ENCODE peak calls at places on chromosomes 16 and 17, in five cellular contexts. S, W, C, E and Y are unnamed samples.

GRCh38 chr16:55495616-55496289 is 13.1 kb upstream of the LPCAT2 start:
- DNase-seq in S (no peak), W (peak), C (peak), E (no peak), Y (no peak)

GRCh38 chr16:48118841-48119240 is 37.0 kb downstream of the ABCC12 start:
- DNase-seq in S (no peak), W (no peak), C (no peak), E (no peak), Y (no peak)

GRCh38 chr17:70295329-70295728 is 126.0 kb downstream of the KCNJ2 start:
- DNase-seq in S (no peak), W (no peak), C (no peak), E (no peak), Y (no peak)

GRCh38 chr17:18074566-18075272 is 13.0 kb upstream of the DRG2 start:
- DNase-seq in S (peak), W (no peak), C (peak), E (no peak), Y (no peak)

GRCh38 chr16:87570938-87571867 is 31.1 kb upstream of the JPH3 start:
- DNase-seq in S (peak), W (peak), C (peak), E (no peak), Y (peak)

GRCh38 chr16:84804326-84804725 is 15.5 kb upstream of the CRISPLD2 start:
- DNase-seq in S (no peak), W (no peak), C (no peak), E (no peak), Y (no peak)

GRCh38 chr16:20315764-20316163 is 11.5 kb downstream of the GP2 start:
- DNase-seq in S (no peak), W (no peak), C (no peak), E (no peak), Y (no peak)

GRCh38 chr16:83802559-83802958 is 5.2 kb upstream of the HSBP1 start:
- DNase-seq in S (no peak), W (peak), C (no peak), E (no peak), Y (no peak)

GRCh38 chr16:68517606-68518161 is 21.4 kb upstream of the ZFP90 start:
- DNase-seq in S (no peak), W (no peak), C (no peak), E (no peak), Y (no peak)

GRCh38 chr17:29238133-29238850 is 8.4 kb upstream of the CRYBA1 start:
- DNase-seq in S (no peak), W (no peak), C (no peak), E (no peak), Y (no peak)

GRCh38 chr17:32590974-32591373 is 104.2 kb downstream of the CDK5R1 start:
- DNase-seq in S (no peak), W (no peak), C (no peak), E (no peak), Y (no peak)

GRCh38 chr17:82895087-82895486 is 55.3 kb upstream of the ZNF750 start:
- DNase-seq in S (no peak), W (no peak), C (no peak), E (no peak), Y (no peak)
- TF ChIP-seq JUNB in S (no peak), W (no peak), C (no peak), E (no peak), Y (no peak)

DNA sequence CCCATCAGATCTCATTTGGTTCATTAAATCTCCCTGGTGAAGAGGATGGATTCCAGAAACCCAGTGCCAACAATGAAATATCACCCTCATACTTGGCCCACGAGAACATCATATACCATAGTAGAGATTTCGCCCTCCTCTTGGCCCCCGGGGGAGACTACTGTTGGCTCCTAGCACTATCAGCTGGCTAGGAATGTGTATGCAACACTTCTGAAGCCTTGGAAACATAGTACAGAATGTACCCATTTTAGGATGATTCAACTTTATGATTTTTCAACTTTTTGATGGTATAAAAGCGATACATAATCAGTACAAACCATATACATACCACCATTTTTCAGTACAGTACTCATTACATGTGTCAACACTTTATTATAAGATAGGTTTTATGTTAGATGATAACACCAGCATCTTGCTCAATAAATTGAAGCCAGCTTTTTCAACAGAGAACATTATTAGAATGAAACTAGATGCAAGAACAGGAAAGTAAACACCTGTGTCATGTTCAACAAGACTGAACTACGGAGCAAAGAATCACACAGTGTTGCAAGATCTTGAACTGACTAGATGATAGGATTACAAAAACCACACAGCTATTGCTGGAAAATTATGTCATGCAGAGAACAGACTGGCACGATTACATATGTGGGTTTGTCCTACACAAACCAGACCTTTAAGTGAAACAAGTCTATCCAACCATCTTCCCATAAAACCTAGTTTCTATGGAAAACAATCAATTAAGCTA is 17.2 kb downstream of the RSL1D1 start:
- DNase-seq in S (no peak), W (no peak), C (peak), E (no peak), Y (no peak)
- TF ChIP-seq JUNB in S (no peak), W (no peak), C (no peak), E (no peak), Y (no peak)

DNA sequence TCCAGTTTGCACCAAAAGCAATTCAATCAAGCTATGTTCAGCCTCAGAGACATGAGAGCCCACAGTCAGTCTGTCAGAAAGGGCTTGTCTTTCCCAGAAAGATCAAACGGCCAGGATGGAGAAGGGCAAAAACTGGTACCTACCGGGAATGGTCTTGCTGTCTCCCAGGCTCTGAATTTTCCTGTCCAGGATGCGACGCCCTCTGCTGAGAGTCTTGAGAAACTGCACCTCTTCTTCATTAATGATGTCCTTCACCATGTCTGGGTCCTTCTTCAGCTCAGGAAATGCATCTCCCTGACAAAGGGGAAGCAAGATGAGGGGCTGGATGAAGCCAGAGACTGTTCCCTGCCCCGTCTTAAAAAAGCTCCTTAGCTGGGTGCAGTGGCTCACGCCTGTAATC is 15.8 kb upstream of the EXOSC6 start:
- DNase-seq in S (peak), W (peak), C (peak), E (no peak), Y (peak)
- TF ChIP-seq JUNB in S (no peak), W (no peak), C (no peak), E (no peak), Y (no peak)

GRCh38 chr16:53789159-53789558 is 85.2 kb downstream of the FTO start:
- DNase-seq in S (no peak), W (no peak), C (no peak), E (no peak), Y (no peak)
- TF ChIP-seq JUNB in S (no peak), W (no peak), C (no peak), E (no peak), Y (no peak)

GRCh38 chr16:333406-334094 is 19.0 kb downstream of the AXIN1 start:
- DNase-seq in S (no peak), W (no peak), C (no peak), E (no peak), Y (no peak)

GRCh38 chr16:337975-338575 is 14.4 kb downstream of the AXIN1 start:
- DNase-seq in S (no peak), W (no peak), C (no peak), E (no peak), Y (no peak)

GRCh38 chr16:339680-340079 is 12.8 kb downstream of the AXIN1 start:
- DNase-seq in S (no peak), W (no peak), C (no peak), E (no peak), Y (no peak)

GRCh38 chr16:337437-337836 is 15.1 kb downstream of the AXIN1 start:
- DNase-seq in S (no peak), W (no peak), C (no peak), E (no peak), Y (no peak)

DNA sequence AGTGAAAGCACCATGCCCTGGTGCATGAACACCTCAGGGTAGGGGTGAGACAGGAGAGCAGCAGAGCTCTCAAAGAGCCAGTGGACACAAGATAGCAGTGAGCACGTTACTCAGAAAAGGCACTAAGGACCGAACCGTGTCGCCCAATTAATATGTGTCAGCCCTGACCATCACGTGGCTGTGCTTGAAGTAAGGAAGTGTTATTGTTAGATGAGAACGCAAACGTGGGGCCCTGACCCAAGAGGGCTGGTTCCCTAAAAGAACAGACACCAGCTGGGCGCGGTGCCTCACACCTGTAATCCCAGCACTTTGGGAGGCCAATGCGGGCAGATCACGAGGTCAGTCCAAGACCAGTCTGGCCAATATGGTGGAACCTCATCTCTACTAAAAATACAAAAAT is 16.3 kb downstream of the AXIN1 start:
- DNase-seq in S (no peak), W (no peak), C (no peak), E (no peak), Y (no peak)
- TF ChIP-seq JUNB in S (no peak), W (no peak), C (no peak), E (no peak), Y (no peak)